ENCODE peak calls at places on chromosomes 12 and 14, in nine cellular contexts. One of them, this sample, is unnamed.
A peak's percentile ranks its signal among the peaks of the same experiment; 100 is the strongest.

GRCh38 chr14:99602788-99603415 is 1.1 kb downstream of the CCDC85C start:
- DNase-seq in effector memory CD4-positive, alpha-beta T cell: no peak
- DNase-seq in endothelial cell: peak; percentile 18
- DNase-seq in dermis microvascular lymphatic vessel endothelial cell: no peak
- DNase-seq in activated naive CD8-positive, alpha-beta T cell treated with anti-CD3 and anti-CD28 coated beads, Interleukin-2, amount 50 U/mL, for 16 hours: no peak
- DNase-seq in aorta: no peak
- DNase-seq in neuronal stem cell: no peak
- DNase-seq in GM12865: no peak
- DNase-seq in iris pigment epithelial cell: no peak
- DNase-seq in this sample: no peak

GRCh38 chr12:2112401-2112800 is 59.6 kb downstream of the CACNA1C start:
- DNase-seq in effector memory CD4-positive, alpha-beta T cell: no peak
- DNase-seq in endothelial cell: no peak
- DNase-seq in dermis microvascular lymphatic vessel endothelial cell: no peak
- DNase-seq in activated naive CD8-positive, alpha-beta T cell treated with anti-CD3 and anti-CD28 coated beads, Interleukin-2, amount 50 U/mL, for 16 hours: no peak
- DNase-seq in aorta: no peak
- DNase-seq in neuronal stem cell: no peak
- DNase-seq in GM12865: no peak
- DNase-seq in iris pigment epithelial cell: no peak
- DNase-seq in this sample: no peak

GRCh38 chr12:97650242-97650641 is 187.6 kb downstream of the RMST start:
- DNase-seq in effector memory CD4-positive, alpha-beta T cell: no peak
- DNase-seq in endothelial cell: no peak
- DNase-seq in dermis microvascular lymphatic vessel endothelial cell: no peak
- DNase-seq in activated naive CD8-positive, alpha-beta T cell treated with anti-CD3 and anti-CD28 coated beads, Interleukin-2, amount 50 U/mL, for 16 hours: no peak
- DNase-seq in aorta: no peak
- DNase-seq in neuronal stem cell: no peak
- DNase-seq in GM12865: no peak
- DNase-seq in iris pigment epithelial cell: peak; percentile 48
- DNase-seq in this sample: no peak

GRCh38 chr12:6548556-6549378 is 7.1 kb downstream of the IFFO1 start:
- DNase-seq in effector memory CD4-positive, alpha-beta T cell: no peak
- DNase-seq in endothelial cell: no peak
- DNase-seq in dermis microvascular lymphatic vessel endothelial cell: no peak
- DNase-seq in activated naive CD8-positive, alpha-beta T cell treated with anti-CD3 and anti-CD28 coated beads, Interleukin-2, amount 50 U/mL, for 16 hours: no peak
- DNase-seq in aorta: no peak
- DNase-seq in neuronal stem cell: no peak
- DNase-seq in GM12865: no peak
- DNase-seq in iris pigment epithelial cell: peak; percentile 77
- DNase-seq in this sample: no peak

GRCh38 chr12:111942557-111942956 is 70.4 kb downstream of the TMEM116 start:
- DNase-seq in effector memory CD4-positive, alpha-beta T cell: no peak
- DNase-seq in endothelial cell: no peak
- DNase-seq in dermis microvascular lymphatic vessel endothelial cell: peak; percentile 40
- DNase-seq in activated naive CD8-positive, alpha-beta T cell treated with anti-CD3 and anti-CD28 coated beads, Interleukin-2, amount 50 U/mL, for 16 hours: no peak
- DNase-seq in aorta: no peak
- DNase-seq in neuronal stem cell: no peak
- DNase-seq in GM12865: no peak
- DNase-seq in iris pigment epithelial cell: peak; percentile 90
- DNase-seq in this sample: no peak

GRCh38 chr14:37047996-37048395 is 124.4 kb downstream of the SLC25A21 start:
- DNase-seq in effector memory CD4-positive, alpha-beta T cell: no peak
- DNase-seq in endothelial cell: no peak
- DNase-seq in dermis microvascular lymphatic vessel endothelial cell: no peak
- DNase-seq in activated naive CD8-positive, alpha-beta T cell treated with anti-CD3 and anti-CD28 coated beads, Interleukin-2, amount 50 U/mL, for 16 hours: no peak
- DNase-seq in aorta: no peak
- DNase-seq in neuronal stem cell: no peak
- DNase-seq in GM12865: no peak
- DNase-seq in iris pigment epithelial cell: peak; percentile 35
- DNase-seq in this sample: no peak

GRCh38 chr12:116384629-116385485 is 107.4 kb upstream of the MED13L start:
- DNase-seq in effector memory CD4-positive, alpha-beta T cell: no peak
- DNase-seq in endothelial cell: no peak
- DNase-seq in dermis microvascular lymphatic vessel endothelial cell: no peak
- DNase-seq in activated naive CD8-positive, alpha-beta T cell treated with anti-CD3 and anti-CD28 coated beads, Interleukin-2, amount 50 U/mL, for 16 hours: no peak
- DNase-seq in aorta: no peak
- DNase-seq in neuronal stem cell: no peak
- DNase-seq in GM12865: peak; percentile 35
- DNase-seq in iris pigment epithelial cell: peak; percentile 72
- DNase-seq in this sample: no peak

GRCh38 chr14:21231020-21231652 is 38.1 kb downstream of the HNRNPC start:
- DNase-seq in effector memory CD4-positive, alpha-beta T cell: no peak
- DNase-seq in endothelial cell: no peak
- DNase-seq in dermis microvascular lymphatic vessel endothelial cell: no peak
- DNase-seq in activated naive CD8-positive, alpha-beta T cell treated with anti-CD3 and anti-CD28 coated beads, Interleukin-2, amount 50 U/mL, for 16 hours: no peak
- DNase-seq in aorta: no peak
- DNase-seq in neuronal stem cell: no peak
- DNase-seq in GM12865: no peak
- DNase-seq in iris pigment epithelial cell: no peak
- DNase-seq in this sample: no peak

GRCh38 chr14:55684956-55685584 is 105.1 kb downstream of the KTN1 start:
- DNase-seq in effector memory CD4-positive, alpha-beta T cell: no peak
- DNase-seq in endothelial cell: no peak
- DNase-seq in dermis microvascular lymphatic vessel endothelial cell: no peak
- DNase-seq in activated naive CD8-positive, alpha-beta T cell treated with anti-CD3 and anti-CD28 coated beads, Interleukin-2, amount 50 U/mL, for 16 hours: no peak
- DNase-seq in aorta: no peak
- DNase-seq in neuronal stem cell: no peak
- DNase-seq in GM12865: no peak
- DNase-seq in iris pigment epithelial cell: no peak
- DNase-seq in this sample: no peak

GRCh38 chr12:20367731-20368652 is at the start of gene PDE3A:
- DNase-seq in effector memory CD4-positive, alpha-beta T cell: no peak
- DNase-seq in endothelial cell: peak; percentile 67
- DNase-seq in dermis microvascular lymphatic vessel endothelial cell: no peak
- DNase-seq in activated naive CD8-positive, alpha-beta T cell treated with anti-CD3 and anti-CD28 coated beads, Interleukin-2, amount 50 U/mL, for 16 hours: no peak
- DNase-seq in aorta: peak; percentile 88
- DNase-seq in neuronal stem cell: peak; percentile 67
- DNase-seq in GM12865: no peak
- DNase-seq in iris pigment epithelial cell: peak; percentile 89
- DNase-seq in this sample: no peak

GRCh38 chr14:61501714-61502458 is 180.5 kb downstream of the PRKCH start:
- DNase-seq in effector memory CD4-positive, alpha-beta T cell: no peak
- DNase-seq in endothelial cell: no peak
- DNase-seq in dermis microvascular lymphatic vessel endothelial cell: no peak
- DNase-seq in activated naive CD8-positive, alpha-beta T cell treated with anti-CD3 and anti-CD28 coated beads, Interleukin-2, amount 50 U/mL, for 16 hours: no peak
- DNase-seq in aorta: no peak
- DNase-seq in neuronal stem cell: no peak
- DNase-seq in GM12865: no peak
- DNase-seq in iris pigment epithelial cell: no peak
- DNase-seq in this sample: no peak

GRCh38 chr14:100524933-100525243 is 62.3 kb downstream of the BEGAIN start:
- DNase-seq in effector memory CD4-positive, alpha-beta T cell: no peak
- DNase-seq in endothelial cell: peak; percentile 70
- DNase-seq in dermis microvascular lymphatic vessel endothelial cell: no peak
- DNase-seq in activated naive CD8-positive, alpha-beta T cell treated with anti-CD3 and anti-CD28 coated beads, Interleukin-2, amount 50 U/mL, for 16 hours: no peak
- DNase-seq in aorta: peak; percentile 74
- DNase-seq in neuronal stem cell: peak; percentile 45
- DNase-seq in GM12865: no peak
- DNase-seq in iris pigment epithelial cell: no peak
- DNase-seq in this sample: no peak

GRCh38 chr12:53004178-53004577 is 2.1 kb upstream of the EIF4B start:
- DNase-seq in effector memory CD4-positive, alpha-beta T cell: no peak
- DNase-seq in endothelial cell: no peak
- DNase-seq in dermis microvascular lymphatic vessel endothelial cell: no peak
- DNase-seq in activated naive CD8-positive, alpha-beta T cell treated with anti-CD3 and anti-CD28 coated beads, Interleukin-2, amount 50 U/mL, for 16 hours: no peak
- DNase-seq in aorta: no peak
- DNase-seq in neuronal stem cell: no peak
- DNase-seq in GM12865: no peak
- DNase-seq in iris pigment epithelial cell: peak; percentile 29
- DNase-seq in this sample: no peak

GRCh38 chr12:18323159-18323558 is 61.8 kb downstream of the PIK3C2G start:
- DNase-seq in effector memory CD4-positive, alpha-beta T cell: no peak
- DNase-seq in endothelial cell: no peak
- DNase-seq in dermis microvascular lymphatic vessel endothelial cell: no peak
- DNase-seq in activated naive CD8-positive, alpha-beta T cell treated with anti-CD3 and anti-CD28 coated beads, Interleukin-2, amount 50 U/mL, for 16 hours: no peak
- DNase-seq in aorta: no peak
- DNase-seq in neuronal stem cell: no peak
- DNase-seq in GM12865: no peak
- DNase-seq in iris pigment epithelial cell: peak; percentile 28
- DNase-seq in this sample: no peak

GRCh38 chr12:8951744-8952143 is 2.3 kb upstream of the M6PR start:
- DNase-seq in effector memory CD4-positive, alpha-beta T cell: peak; percentile 19
- DNase-seq in endothelial cell: no peak
- DNase-seq in dermis microvascular lymphatic vessel endothelial cell: no peak
- DNase-seq in activated naive CD8-positive, alpha-beta T cell treated with anti-CD3 and anti-CD28 coated beads, Interleukin-2, amount 50 U/mL, for 16 hours: no peak
- DNase-seq in aorta: no peak
- DNase-seq in neuronal stem cell: no peak
- DNase-seq in GM12865: peak; percentile 61
- DNase-seq in iris pigment epithelial cell: no peak
- DNase-seq in this sample: no peak

GRCh38 chr12:53975019-53975815 is 463 bp upstream of the HOTAIR start:
- DNase-seq in effector memory CD4-positive, alpha-beta T cell: no peak
- DNase-seq in endothelial cell: no peak
- DNase-seq in dermis microvascular lymphatic vessel endothelial cell: no peak
- DNase-seq in activated naive CD8-positive, alpha-beta T cell treated with anti-CD3 and anti-CD28 coated beads, Interleukin-2, amount 50 U/mL, for 16 hours: no peak
- DNase-seq in aorta: no peak
- DNase-seq in neuronal stem cell: no peak
- DNase-seq in GM12865: peak; percentile 60
- DNase-seq in iris pigment epithelial cell: no peak
- DNase-seq in this sample: no peak

GRCh38 chr12:82383930-82384513 is 25.7 kb downstream of the METTL25 start:
- DNase-seq in effector memory CD4-positive, alpha-beta T cell: no peak
- DNase-seq in endothelial cell: no peak
- DNase-seq in dermis microvascular lymphatic vessel endothelial cell: peak; percentile 23
- DNase-seq in activated naive CD8-positive, alpha-beta T cell treated with anti-CD3 and anti-CD28 coated beads, Interleukin-2, amount 50 U/mL, for 16 hours: no peak
- DNase-seq in aorta: no peak
- DNase-seq in neuronal stem cell: no peak
- DNase-seq in GM12865: peak; percentile 11
- DNase-seq in iris pigment epithelial cell: peak; percentile 31
- DNase-seq in this sample: no peak

GRCh38 chr12:145369-145960 is 68.5 kb downstream of the SLC6A12 start:
- DNase-seq in effector memory CD4-positive, alpha-beta T cell: no peak
- DNase-seq in endothelial cell: no peak
- DNase-seq in dermis microvascular lymphatic vessel endothelial cell: peak; percentile 11
- DNase-seq in activated naive CD8-positive, alpha-beta T cell treated with anti-CD3 and anti-CD28 coated beads, Interleukin-2, amount 50 U/mL, for 16 hours: no peak
- DNase-seq in aorta: no peak
- DNase-seq in neuronal stem cell: no peak
- DNase-seq in GM12865: no peak
- DNase-seq in iris pigment epithelial cell: no peak
- DNase-seq in this sample: no peak

GRCh38 chr12:59938190-59938962 is 342.5 kb downstream of the SLC16A7 start:
- DNase-seq in effector memory CD4-positive, alpha-beta T cell: no peak
- DNase-seq in endothelial cell: no peak
- DNase-seq in dermis microvascular lymphatic vessel endothelial cell: no peak
- DNase-seq in activated naive CD8-positive, alpha-beta T cell treated with anti-CD3 and anti-CD28 coated beads, Interleukin-2, amount 50 U/mL, for 16 hours: no peak
- DNase-seq in aorta: no peak
- DNase-seq in neuronal stem cell: no peak
- DNase-seq in GM12865: no peak
- DNase-seq in iris pigment epithelial cell: no peak
- DNase-seq in this sample: peak; percentile 5

GRCh38 chr12:91406920-91407341 is 224.3 kb upstream of the DCN start:
- DNase-seq in effector memory CD4-positive, alpha-beta T cell: no peak
- DNase-seq in endothelial cell: no peak
- DNase-seq in dermis microvascular lymphatic vessel endothelial cell: no peak
- DNase-seq in activated naive CD8-positive, alpha-beta T cell treated with anti-CD3 and anti-CD28 coated beads, Interleukin-2, amount 50 U/mL, for 16 hours: no peak
- DNase-seq in aorta: no peak
- DNase-seq in neuronal stem cell: no peak
- DNase-seq in GM12865: peak; percentile 76
- DNase-seq in iris pigment epithelial cell: peak; percentile 59
- DNase-seq in this sample: no peak

This sample was measured in iPS DF 6.9.